ENCODE peak calls at places on chromosomes 3 and 15, in four cellular contexts. L, J, Y and G are unnamed samples.

GRCh38 chr15:25171111-25171811 is 216.5 kb downstream of the SNRPN start:
- DNase-seq in L (no peak), J (no peak), Y (no peak), G (no peak)

GRCh38 chr3:183837894-183838293 is 12.5 kb upstream of the MAP6D1 start:
- DNase-seq in J (no peak), L (no peak), Y (no peak), G (no peak)

GRCh38 chr3:70829101-70829500 is 516.7 kb upstream of the MDFIC2 start:
- DNase-seq in L (no peak), J (peak; percentile 97), Y (peak; percentile 75), G (no peak)

GRCh38 chr3:30698549-30698948 is 92.1 kb downstream of the TGFBR2 start:
- DNase-seq in L (no peak), J (no peak), Y (no peak), G (no peak)

GRCh38 chr15:42072141-42072685 is 22.1 kb downstream of the PLA2G4D start:
- DNase-seq in L (no peak), Y (no peak), J (no peak), G (no peak)

GRCh38 chr3:171788546-171789351 is 21.5 kb downstream of the PLD1 start:
- DNase-seq in Y (peak; percentile 98), J (peak; percentile 98), L (no peak), G (no peak)

GRCh38 chr15:83199288-83199687 is 8.3 kb downstream of the HDGFL3 start:
- DNase-seq in J (no peak), L (no peak), Y (no peak), G (no peak)

GRCh38 chr3:171461087-171461917 is 1.1 kb upstream of the TNIK start:
- DNase-seq in L (peak; percentile 74), J (peak; percentile 55), Y (peak; percentile 63), G (peak; percentile 49)

GRCh38 chr3:14633819-14634424 is 17.6 kb upstream of the CCDC174 start:
- DNase-seq in L (peak; percentile 7), J (peak; percentile 27), Y (peak; percentile 77), G (no peak)

GRCh38 chr3:49570033-49570654 is 15.9 kb downstream of the BSN start:
- DNase-seq in L (peak; percentile 30), Y (no peak), J (no peak), G (peak; percentile 52)

GRCh38 chr15:93307513-93307912 is 218.5 kb upstream of the RGMA start:
- DNase-seq in L (no peak), J (no peak), Y (no peak), G (no peak)

GRCh38 chr3:8954938-8955763 is 8.1 kb downstream of the RAD18 start:
- DNase-seq in Y (no peak), L (no peak), J (peak; percentile 80), G (no peak)

GRCh38 chr15:91824256-91824655 is 29.3 kb upstream of the SLCO3A1 start:
- DNase-seq in L (no peak), Y (no peak), J (no peak), G (no peak)

GRCh38 chr15:66184936-66185790 is 68.4 kb downstream of the MEGF11 start:
- DNase-seq in L (no peak), J (no peak), Y (peak; percentile 1), G (no peak)

GRCh38 chr15:62781081-62781497 is 261.5 kb upstream of the TPM1 start:
- DNase-seq in J (peak; percentile 15), Y (peak; percentile 9), L (no peak), G (no peak)

GRCh38 chr3:114446605-114447004 is 152.8 kb downstream of the TIGIT start:
- DNase-seq in L (peak; percentile 54), J (no peak), Y (no peak), G (no peak)

GRCh38 chr3:14278799-14279705 is 100.4 kb downstream of the LSM3 start:
- DNase-seq in L (no peak), J (no peak), Y (no peak), G (no peak)